ENCODE peak calls at places on chromosomes 12 and 14, in four cellular contexts. One of them, this sample, is unnamed.

GRCh38 chr14:31842905-31843304 is 234.2 kb upstream of the ARHGAP5 start:
- DNase-seq in Peyer's patch: no peak
- DNase-seq in HCT116: no peak
- DNase-seq in transverse colon: no peak
- DNase-seq in this sample: no peak

GRCh38 chr14:39467889-39468524 is 35.8 kb upstream of the FBXO33 start:
- DNase-seq in Peyer's patch: no peak
- DNase-seq in HCT116: peak
- DNase-seq in transverse colon: no peak
- DNase-seq in this sample: no peak

GRCh38 chr12:24226745-24227350 is 277.4 kb upstream of the SOX5 start:
- DNase-seq in Peyer's patch: no peak
- DNase-seq in HCT116: no peak
- DNase-seq in transverse colon: no peak
- DNase-seq in this sample: no peak

GRCh38 chr12:68910128-68910527 is 22.8 kb downstream of the CPM start:
- DNase-seq in Peyer's patch: no peak
- DNase-seq in HCT116: no peak
- DNase-seq in transverse colon: no peak
- DNase-seq in this sample: no peak

GRCh38 chr14:55588259-55588699 is 8.3 kb downstream of the KTN1 start:
- DNase-seq in Peyer's patch: no peak
- DNase-seq in HCT116: no peak
- DNase-seq in transverse colon: no peak
- DNase-seq in this sample: no peak

GRCh38 chr14:46490150-46490769 is 161.3 kb downstream of the RPL10L start:
- DNase-seq in Peyer's patch: no peak
- DNase-seq in HCT116: peak
- DNase-seq in transverse colon: no peak
- DNase-seq in this sample: no peak

GRCh38 chr12:52253391-52254179 is 20.5 kb downstream of the KRT7 start:
- DNase-seq in Peyer's patch: no peak
- DNase-seq in HCT116: no peak
- DNase-seq in transverse colon: no peak
- DNase-seq in this sample: peak

GRCh38 chr12:45655186-45655585 is 74.3 kb upstream of the ARID2 start:
- DNase-seq in Peyer's patch: no peak
- DNase-seq in HCT116: no peak
- DNase-seq in transverse colon: peak
- DNase-seq in this sample: no peak

GRCh38 chr12:26715232-26715631 is 117.8 kb downstream of the ITPR2 start:
- DNase-seq in Peyer's patch: no peak
- DNase-seq in HCT116: no peak
- DNase-seq in transverse colon: no peak
- DNase-seq in this sample: no peak

GRCh38 chr12:70247653-70248199 is 4.5 kb downstream of the CNOT2 start:
- DNase-seq in Peyer's patch: no peak
- DNase-seq in HCT116: no peak
- DNase-seq in transverse colon: no peak
- DNase-seq in this sample: no peak

GRCh38 chr12:70243510-70244331 is 488 bp downstream of the CNOT2 start:
- DNase-seq in Peyer's patch: peak
- DNase-seq in HCT116: peak
- DNase-seq in transverse colon: peak
- DNase-seq in this sample: peak

GRCh38 chr12:70248916-70249315 is 5.7 kb downstream of the CNOT2 start:
- DNase-seq in Peyer's patch: no peak
- DNase-seq in HCT116: no peak
- DNase-seq in transverse colon: no peak
- DNase-seq in this sample: no peak

GRCh38 chr12:70245458-70245857 is 2.2 kb downstream of the CNOT2 start:
- DNase-seq in Peyer's patch: no peak
- DNase-seq in HCT116: no peak
- DNase-seq in transverse colon: no peak
- DNase-seq in this sample: no peak

DNA sequence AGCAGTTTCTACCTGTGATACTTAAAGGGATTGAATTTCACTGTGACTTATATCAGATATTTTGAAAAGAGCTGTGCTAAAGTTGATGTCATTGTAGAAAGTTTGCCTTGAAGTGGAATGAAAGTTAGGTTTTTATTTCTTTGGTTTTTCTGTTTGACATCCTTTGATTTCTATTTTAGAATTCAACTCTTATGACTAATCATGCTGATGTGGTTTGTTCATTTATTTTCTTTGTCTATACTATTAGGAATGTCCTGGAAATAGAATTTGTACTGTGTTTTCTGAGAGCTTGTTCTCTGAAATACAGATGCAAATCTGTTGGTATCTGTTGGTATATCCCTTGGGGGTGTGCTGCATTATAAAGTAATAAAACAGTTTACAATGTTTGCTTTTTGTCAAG is 3.3 kb downstream of the CNOT2 start:
- DNase-seq in Peyer's patch: no peak
- DNase-seq in HCT116: no peak
- DNase-seq in transverse colon: no peak
- DNase-seq in this sample: no peak
- H3K4me3 ChIP-seq in Peyer's patch: no peak
- H3K4me3 ChIP-seq in HCT116: no peak
- H3K4me3 ChIP-seq in transverse colon: no peak
- H3K4me3 ChIP-seq in this sample: no peak

DNA sequence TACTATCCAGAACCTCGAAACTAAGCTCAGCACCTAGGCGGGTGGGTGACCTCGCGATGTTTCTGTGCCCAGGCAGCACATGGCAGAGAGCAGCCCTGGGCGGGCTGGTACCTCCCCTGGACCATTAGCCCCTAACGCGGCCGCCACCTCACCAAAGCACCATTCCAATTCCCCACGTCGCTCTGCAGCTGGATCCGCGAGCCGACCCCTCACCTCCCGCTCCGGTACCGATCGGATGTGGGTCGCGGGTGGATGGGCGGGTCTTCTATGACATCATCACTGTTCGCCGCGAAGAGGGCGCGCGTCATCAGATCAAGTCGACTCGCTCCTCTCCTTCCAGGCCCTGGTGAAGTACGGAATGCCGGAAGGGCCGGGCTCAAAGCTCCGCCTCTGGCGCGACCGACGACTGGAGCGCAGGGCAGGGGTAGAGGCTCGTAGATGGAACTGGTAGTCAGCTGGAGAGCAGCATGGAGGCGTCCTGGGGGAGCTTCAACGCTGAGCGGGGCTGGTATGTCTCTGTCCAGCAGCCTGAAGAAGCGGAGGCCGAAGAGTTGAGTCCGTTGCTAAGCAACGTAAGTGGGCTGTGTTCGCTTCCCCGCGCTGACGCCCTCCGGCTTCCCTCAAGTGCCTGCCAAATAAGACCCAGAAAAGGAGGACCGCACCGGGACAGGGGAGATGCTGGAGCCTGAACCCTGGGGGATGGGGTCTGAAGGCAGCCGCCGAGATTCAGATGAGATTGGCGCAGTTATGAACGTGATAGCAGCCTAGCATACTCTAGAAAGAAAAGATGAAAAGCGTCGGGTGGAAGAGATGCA is at the start of the genes SLC38A6 and TRMT5:
- DNase-seq in Peyer's patch: peak
- DNase-seq in HCT116: peak
- DNase-seq in transverse colon: peak
- DNase-seq in this sample: peak
- TF ChIP-seq POLR2A in Peyer's patch: peak
- TF ChIP-seq POLR2A in HCT116: peak
- TF ChIP-seq POLR2A in transverse colon: peak
- TF ChIP-seq POLR2A in this sample: no peak

DNA sequence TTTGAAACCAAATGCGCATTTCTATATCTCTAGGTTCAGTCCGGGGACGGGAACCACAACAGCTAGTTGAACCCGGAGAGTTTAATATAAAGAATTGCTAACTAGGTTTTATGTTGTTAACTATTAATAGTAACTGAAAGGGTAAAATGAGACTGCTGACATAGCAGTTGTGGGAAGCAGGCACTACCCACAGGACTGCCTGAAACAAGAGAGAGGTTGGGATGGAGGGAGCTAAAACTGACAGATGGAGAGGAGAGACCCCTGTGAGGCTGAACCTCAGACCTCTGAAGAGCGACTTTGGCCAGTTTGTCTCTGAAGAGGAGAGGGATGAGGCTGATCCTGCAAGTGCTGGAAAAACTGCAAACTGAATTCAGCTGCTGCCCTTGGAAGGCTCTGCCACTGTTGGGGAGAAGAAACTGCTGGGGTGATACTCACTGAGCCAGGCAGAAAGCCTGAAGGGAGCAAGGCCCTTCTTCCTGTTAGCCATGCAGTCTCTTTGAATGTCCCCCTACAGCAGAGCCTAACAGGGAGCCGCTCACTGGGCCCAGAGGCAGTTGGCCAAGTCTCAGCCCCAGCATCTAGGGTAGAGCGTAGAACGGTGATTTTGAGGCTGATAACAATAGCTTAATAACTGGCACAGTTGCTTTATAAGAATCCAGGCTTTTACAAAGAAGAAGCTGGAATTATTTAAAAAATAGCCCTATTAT is 172.2 kb downstream of the NPAS3 start:
- DNase-seq in Peyer's patch: no peak
- DNase-seq in HCT116: no peak
- DNase-seq in transverse colon: no peak
- DNase-seq in this sample: no peak
- TF ChIP-seq CTCF in Peyer's patch: no peak
- TF ChIP-seq CTCF in HCT116: no peak
- TF ChIP-seq CTCF in transverse colon: no peak
- TF ChIP-seq CTCF in this sample: no peak

GRCh38 chr12:124006582-124007170 is 33.7 kb downstream of the ZNF664 start:
- DNase-seq in Peyer's patch: no peak
- DNase-seq in HCT116: no peak
- DNase-seq in transverse colon: no peak
- DNase-seq in this sample: no peak
- H3K4me3 ChIP-seq in Peyer's patch: no peak
- H3K4me3 ChIP-seq in HCT116: no peak
- H3K4me3 ChIP-seq in transverse colon: no peak
- H3K4me3 ChIP-seq in this sample: no peak

GRCh38 chr12:10722905-10723866 is at the start of gene YBX3:
- DNase-seq in Peyer's patch: peak
- DNase-seq in HCT116: peak
- DNase-seq in transverse colon: peak
- DNase-seq in this sample: peak
- TF ChIP-seq POLR2A in Peyer's patch: peak
- TF ChIP-seq POLR2A in HCT116: peak
- TF ChIP-seq POLR2A in transverse colon: peak
- TF ChIP-seq POLR2A in this sample: no peak

This sample was measured in lower leg skin.